ENCODE peak calls at places on chromosomes 5 and 9, in five cellular contexts. One of them, this sample, is unnamed.
A peak's percentile ranks its signal among the peaks of the same experiment; 100 is the strongest.

GRCh38 chr5:12780536-12780935 is 876.3 kb upstream of the CTNND2 start:
- DNase-seq in fibroblast of pulmonary artery: no peak
- DNase-seq in kidney epithelial cell: no peak
- DNase-seq in endothelial cell: no peak
- DNase-seq in prostate gland: no peak
- DNase-seq in this sample: no peak

GRCh38 chr5:95857185-95857945 is 34.8 kb upstream of the GLRX start:
- DNase-seq in fibroblast of pulmonary artery: peak; percentile 79
- DNase-seq in kidney epithelial cell: no peak
- DNase-seq in endothelial cell: no peak
- DNase-seq in prostate gland: no peak
- DNase-seq in this sample: no peak

GRCh38 chr9:6302417-6302816 is 25.8 kb upstream of the TPD52L3 start:
- DNase-seq in fibroblast of pulmonary artery: peak; percentile 40
- DNase-seq in kidney epithelial cell: peak; percentile 19
- DNase-seq in endothelial cell: no peak
- DNase-seq in prostate gland: no peak
- DNase-seq in this sample: no peak

GRCh38 chr5:123364443-123364842 is 58.8 kb downstream of the CEP120 start:
- DNase-seq in fibroblast of pulmonary artery: no peak
- DNase-seq in kidney epithelial cell: no peak
- DNase-seq in endothelial cell: no peak
- DNase-seq in prostate gland: no peak
- DNase-seq in this sample: no peak

GRCh38 chr9:75378036-75378435 is 289.7 kb downstream of the OSTF1 start:
- DNase-seq in fibroblast of pulmonary artery: no peak
- DNase-seq in kidney epithelial cell: no peak
- DNase-seq in endothelial cell: no peak
- DNase-seq in prostate gland: no peak
- DNase-seq in this sample: no peak

GRCh38 chr5:10628601-10629000 is 64.7 kb downstream of the ANKRD33B start:
- DNase-seq in fibroblast of pulmonary artery: no peak
- DNase-seq in kidney epithelial cell: no peak
- DNase-seq in endothelial cell: no peak
- DNase-seq in prostate gland: no peak
- DNase-seq in this sample: no peak

GRCh38 chr5:370311-370958 is 48.9 kb downstream of the AHRR start:
- DNase-seq in fibroblast of pulmonary artery: no peak
- DNase-seq in kidney epithelial cell: no peak
- DNase-seq in endothelial cell: no peak
- DNase-seq in prostate gland: peak; percentile 3
- DNase-seq in this sample: no peak

GRCh38 chr5:36607114-36607561 is 732 bp downstream of the SLC1A3 start:
- DNase-seq in fibroblast of pulmonary artery: peak; percentile 62
- DNase-seq in kidney epithelial cell: no peak
- DNase-seq in endothelial cell: peak; percentile 35
- DNase-seq in prostate gland: peak; percentile 17
- DNase-seq in this sample: no peak

GRCh38 chr9:15299374-15299939 is 7.6 kb downstream of the TTC39B start:
- DNase-seq in fibroblast of pulmonary artery: no peak
- DNase-seq in kidney epithelial cell: no peak
- DNase-seq in endothelial cell: no peak
- DNase-seq in prostate gland: no peak
- DNase-seq in this sample: no peak

GRCh38 chr9:125700791-125701190 is 6.2 kb downstream of the MAPKAP1 start:
- DNase-seq in fibroblast of pulmonary artery: no peak
- DNase-seq in kidney epithelial cell: no peak
- DNase-seq in endothelial cell: no peak
- DNase-seq in prostate gland: no peak
- DNase-seq in this sample: no peak

GRCh38 chr5:6785161-6785860 is 72.1 kb downstream of the TENT4A start:
- DNase-seq in fibroblast of pulmonary artery: no peak
- DNase-seq in kidney epithelial cell: no peak
- DNase-seq in endothelial cell: no peak
- DNase-seq in prostate gland: no peak
- DNase-seq in this sample: no peak

GRCh38 chr9:96075111-96075510 is 199.6 kb downstream of the ERCC6L2 start:
- DNase-seq in fibroblast of pulmonary artery: no peak
- DNase-seq in kidney epithelial cell: no peak
- DNase-seq in endothelial cell: no peak
- DNase-seq in prostate gland: no peak
- DNase-seq in this sample: no peak

GRCh38 chr9:136946893-136947891 is 2.1 kb downstream of the C8G start:
- DNase-seq in fibroblast of pulmonary artery: no peak
- DNase-seq in kidney epithelial cell: no peak
- DNase-seq in endothelial cell: no peak
- DNase-seq in prostate gland: no peak
- DNase-seq in this sample: no peak

GRCh38 chr5:39164016-39164415 is 55.3 kb downstream of the FYB1 start:
- DNase-seq in fibroblast of pulmonary artery: no peak
- DNase-seq in kidney epithelial cell: no peak
- DNase-seq in endothelial cell: no peak
- DNase-seq in prostate gland: no peak
- DNase-seq in this sample: no peak

GRCh38 chr5:101424530-101425175 is 521.6 kb upstream of the ST8SIA4 start:
- DNase-seq in fibroblast of pulmonary artery: peak; percentile 47
- DNase-seq in kidney epithelial cell: peak; percentile 68
- DNase-seq in endothelial cell: no peak
- DNase-seq in prostate gland: no peak
- DNase-seq in this sample: peak; percentile 31

GRCh38 chr5:5270958-5271605 is 131.0 kb downstream of the ADAMTS16 start:
- DNase-seq in fibroblast of pulmonary artery: peak; percentile 78
- DNase-seq in kidney epithelial cell: peak; percentile 61
- DNase-seq in endothelial cell: peak; percentile 39
- DNase-seq in prostate gland: peak; percentile 48
- DNase-seq in this sample: peak; percentile 44
- TF ChIP-seq CTCF in fibroblast of pulmonary artery: no peak
- TF ChIP-seq CTCF in kidney epithelial cell: peak; percentile 4
- TF ChIP-seq CTCF in endothelial cell: no peak
- TF ChIP-seq CTCF in prostate gland: no peak
- TF ChIP-seq CTCF in this sample: no peak

GRCh38 chr5:173757279-173757678 is 130.9 kb upstream of the CPEB4 start:
- DNase-seq in fibroblast of pulmonary artery: no peak
- DNase-seq in kidney epithelial cell: no peak
- DNase-seq in endothelial cell: no peak
- DNase-seq in prostate gland: no peak
- DNase-seq in this sample: no peak

GRCh38 chr5:173755319-173755718 is 132.8 kb upstream of the CPEB4 start:
- DNase-seq in fibroblast of pulmonary artery: no peak
- DNase-seq in kidney epithelial cell: no peak
- DNase-seq in endothelial cell: no peak
- DNase-seq in prostate gland: no peak
- DNase-seq in this sample: no peak

GRCh38 chr5:173758675-173759074 is 129.5 kb upstream of the CPEB4 start:
- DNase-seq in fibroblast of pulmonary artery: no peak
- DNase-seq in kidney epithelial cell: no peak
- DNase-seq in endothelial cell: no peak
- DNase-seq in prostate gland: no peak
- DNase-seq in this sample: no peak

GRCh38 chr5:173759696-173760095 is 128.5 kb upstream of the CPEB4 start:
- DNase-seq in fibroblast of pulmonary artery: no peak
- DNase-seq in kidney epithelial cell: no peak
- DNase-seq in endothelial cell: no peak
- DNase-seq in prostate gland: no peak
- DNase-seq in this sample: no peak

DNA sequence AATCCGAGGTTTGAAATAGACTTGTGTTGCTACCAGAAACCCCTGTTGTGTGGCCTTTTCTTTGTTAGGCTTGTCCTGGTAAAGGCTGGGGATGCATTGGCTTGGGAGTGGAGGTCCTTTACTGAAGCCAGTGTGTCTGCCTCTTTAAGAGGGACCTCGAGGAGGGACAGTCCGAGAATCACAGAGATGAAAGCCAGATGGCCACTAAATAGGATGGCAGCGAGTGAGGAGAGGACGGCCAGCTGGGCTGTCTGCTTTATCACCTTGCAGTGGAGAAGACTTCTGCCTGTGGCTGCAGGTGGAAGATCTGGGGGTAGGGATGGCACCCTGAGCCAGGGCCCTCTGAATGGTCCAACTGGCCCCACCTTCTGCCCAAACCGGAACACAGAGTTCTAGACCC is 130.3 kb upstream of the CPEB4 start:
- DNase-seq in fibroblast of pulmonary artery: no peak
- DNase-seq in kidney epithelial cell: no peak
- DNase-seq in endothelial cell: no peak
- DNase-seq in prostate gland: no peak
- DNase-seq in this sample: no peak
- TF ChIP-seq CTCF in fibroblast of pulmonary artery: no peak
- TF ChIP-seq CTCF in kidney epithelial cell: no peak
- TF ChIP-seq CTCF in endothelial cell: no peak
- TF ChIP-seq CTCF in prostate gland: no peak
- TF ChIP-seq CTCF in this sample: no peak

DNA sequence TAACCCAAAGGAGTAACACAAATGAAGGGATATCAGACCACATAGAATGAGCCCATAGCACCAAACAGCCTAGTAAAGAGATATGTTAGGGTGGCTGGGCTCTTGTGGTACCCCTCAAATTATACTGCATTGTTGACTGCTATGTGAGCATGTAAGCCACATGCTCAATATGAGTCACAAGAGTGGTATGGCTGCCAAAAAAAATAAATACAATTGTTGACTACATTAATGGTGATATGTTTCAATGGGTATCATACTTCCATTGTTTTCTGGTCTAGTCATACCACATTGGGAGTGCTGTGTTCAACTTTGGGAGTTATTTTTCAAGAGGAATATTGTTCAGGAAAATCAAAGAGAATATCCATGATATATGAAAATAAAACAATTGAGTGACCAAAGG is 162.4 kb upstream of the PIK3R1 start:
- DNase-seq in fibroblast of pulmonary artery: peak; percentile 37
- DNase-seq in kidney epithelial cell: no peak
- DNase-seq in endothelial cell: no peak
- DNase-seq in prostate gland: no peak
- DNase-seq in this sample: no peak
- TF ChIP-seq CTCF in fibroblast of pulmonary artery: no peak
- TF ChIP-seq CTCF in kidney epithelial cell: no peak
- TF ChIP-seq CTCF in endothelial cell: no peak
- TF ChIP-seq CTCF in prostate gland: no peak
- TF ChIP-seq CTCF in this sample: no peak

GRCh38 chr9:105884416-105884815 is 190.1 kb downstream of the TMEM38B start:
- DNase-seq in fibroblast of pulmonary artery: no peak
- DNase-seq in kidney epithelial cell: no peak
- DNase-seq in endothelial cell: no peak
- DNase-seq in prostate gland: no peak
- DNase-seq in this sample: no peak

GRCh38 chr9:105880517-105880916 is 186.2 kb downstream of the TMEM38B start:
- DNase-seq in fibroblast of pulmonary artery: no peak
- DNase-seq in kidney epithelial cell: no peak
- DNase-seq in endothelial cell: no peak
- DNase-seq in prostate gland: no peak
- DNase-seq in this sample: no peak

GRCh38 chr9:105879181-105879580 is 184.8 kb downstream of the TMEM38B start:
- DNase-seq in fibroblast of pulmonary artery: no peak
- DNase-seq in kidney epithelial cell: no peak
- DNase-seq in endothelial cell: no peak
- DNase-seq in prostate gland: no peak
- DNase-seq in this sample: no peak

GRCh38 chr9:105883847-105884246 is 189.5 kb downstream of the TMEM38B start:
- DNase-seq in fibroblast of pulmonary artery: no peak
- DNase-seq in kidney epithelial cell: no peak
- DNase-seq in endothelial cell: no peak
- DNase-seq in prostate gland: no peak
- DNase-seq in this sample: no peak

GRCh38 chr9:105881654-105882349 is 187.5 kb downstream of the TMEM38B start:
- DNase-seq in fibroblast of pulmonary artery: peak; percentile 67
- DNase-seq in kidney epithelial cell: peak; percentile 9
- DNase-seq in endothelial cell: peak; percentile 71
- DNase-seq in prostate gland: peak; percentile 60
- DNase-seq in this sample: no peak
- TF ChIP-seq CTCF in fibroblast of pulmonary artery: peak; percentile 97
- TF ChIP-seq CTCF in kidney epithelial cell: peak; percentile 91
- TF ChIP-seq CTCF in endothelial cell: peak; percentile 86
- TF ChIP-seq CTCF in prostate gland: peak; percentile 36
- TF ChIP-seq CTCF in this sample: peak; percentile 78

DNA sequence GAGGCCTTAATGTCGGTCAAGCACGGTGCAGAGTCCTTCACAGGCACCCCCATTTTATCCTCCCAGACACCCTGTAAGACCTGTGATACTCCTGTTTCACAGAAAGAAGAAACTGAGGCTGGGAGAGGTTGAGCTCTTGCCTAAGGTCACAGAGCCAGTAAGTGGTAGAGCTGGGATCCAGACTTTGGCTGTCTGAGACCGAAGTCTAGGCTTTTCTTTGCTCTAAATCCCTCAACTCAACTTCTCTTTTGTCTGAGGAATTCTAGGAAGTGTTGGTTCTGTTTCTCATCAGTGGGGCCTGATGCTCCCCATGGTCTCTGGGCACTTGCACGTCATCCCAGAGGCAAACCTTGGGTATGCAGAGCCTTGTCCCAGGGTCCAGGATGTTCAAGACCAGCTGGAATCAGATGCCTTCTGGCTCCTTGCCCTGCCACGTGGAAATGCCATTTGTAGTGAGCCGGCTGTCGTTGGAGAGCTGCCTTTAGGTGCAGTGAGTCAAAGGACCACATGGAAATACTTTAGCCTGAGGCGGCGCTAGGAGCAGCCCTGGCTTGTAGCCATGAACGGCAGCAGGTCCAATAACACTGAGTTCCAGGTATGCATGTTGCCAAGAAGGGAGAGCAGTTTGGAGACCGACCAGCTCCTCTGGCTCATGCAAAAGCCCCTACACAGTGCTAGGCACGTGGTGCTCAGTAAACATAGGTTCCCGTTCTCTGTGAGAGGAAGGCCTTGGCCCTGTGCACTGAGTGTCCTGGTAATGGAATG is 9.2 kb downstream of the DCANP1 start:
- DNase-seq in fibroblast of pulmonary artery: peak; percentile 84
- DNase-seq in kidney epithelial cell: no peak
- DNase-seq in endothelial cell: no peak
- DNase-seq in prostate gland: peak; percentile 21
- DNase-seq in this sample: peak; percentile 68
- TF ChIP-seq CTCF in fibroblast of pulmonary artery: no peak
- TF ChIP-seq CTCF in kidney epithelial cell: no peak
- TF ChIP-seq CTCF in endothelial cell: no peak
- TF ChIP-seq CTCF in prostate gland: no peak
- TF ChIP-seq CTCF in this sample: no peak

DNA sequence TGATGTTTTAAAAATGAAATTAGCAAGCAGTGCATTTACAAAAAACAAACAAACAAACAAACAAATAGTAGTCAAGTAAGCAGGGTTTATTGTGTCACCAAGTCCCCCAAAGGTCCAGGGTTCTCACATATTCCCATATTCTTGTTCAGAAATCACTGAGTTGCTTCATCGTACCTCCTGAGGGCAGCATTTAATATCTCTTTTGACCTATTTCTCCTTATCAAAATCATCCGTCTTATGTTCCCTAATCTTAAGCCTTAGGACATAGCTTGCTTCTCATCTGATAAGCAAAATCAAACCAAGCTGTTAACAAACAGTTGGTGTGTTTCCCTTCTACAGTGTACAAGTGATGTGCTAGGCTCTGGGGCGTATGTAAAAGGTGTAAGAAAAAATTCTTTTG is 109.5 kb upstream of the MAN2A1 start:
- DNase-seq in fibroblast of pulmonary artery: no peak
- DNase-seq in kidney epithelial cell: no peak
- DNase-seq in endothelial cell: no peak
- DNase-seq in prostate gland: no peak
- DNase-seq in this sample: no peak
- TF ChIP-seq CTCF in fibroblast of pulmonary artery: no peak
- TF ChIP-seq CTCF in kidney epithelial cell: no peak
- TF ChIP-seq CTCF in endothelial cell: no peak
- TF ChIP-seq CTCF in prostate gland: no peak
- TF ChIP-seq CTCF in this sample: no peak

This sample was measured in AG04449.